ENCODE peak calls at places on chromosome 19, in seven cellular contexts. W, U, L, A, Y, H and Z are unnamed samples.

GRCh38 chr19:38741670-38742069 is 2.6 kb downstream of the CAPN12 start:
- DNase-seq in L (no peak), Y (no peak), W (no peak), H (no peak), U (no peak), A (no peak), Z (no peak)

GRCh38 chr19:55640043-55640576 is 692 bp upstream of the ZNF580 start:
- DNase-seq in H (peak), L (peak), W (peak), Y (no peak), A (peak), U (peak), Z (peak)

GRCh38 chr19:8355631-8356402 is 8.1 kb upstream of the ANGPTL4 start:
- DNase-seq in A (no peak), W (no peak), Y (peak), L (no peak), H (peak), U (no peak), Z (no peak)

GRCh38 chr19:11390359-11390758 is 6.2 kb upstream of the EPOR start:
- DNase-seq in L (no peak), Y (no peak), A (no peak), W (no peak), U (no peak), H (no peak), Z (no peak)

GRCh38 chr19:17052439-17052838 is 22.8 kb downstream of the HAUS8 start:
- DNase-seq in A (peak), W (peak), Y (peak), U (peak), H (peak), L (no peak), Z (no peak)

GRCh38 chr19:3950871-3951861 is 18.3 kb downstream of the NMRK2 start:
- DNase-seq in A (no peak), L (no peak), H (no peak), Y (no peak), U (no peak), W (no peak), Z (no peak)

GRCh38 chr19:6041991-6042421 is 64.1 kb upstream of the RANBP3 start:
- DNase-seq in U (no peak), H (no peak), Y (no peak), A (no peak), W (no peak), L (no peak), Z (no peak)

GRCh38 chr19:6372594-6373095 is at the start of gene ALKBH7:
- DNase-seq in W (peak), H (peak), A (peak), L (peak), U (peak), Y (peak), Z (peak)

GRCh38 chr19:47230122-47230920 is 678 bp downstream of the BBC3 start:
- DNase-seq in L (no peak), H (peak), A (peak), U (peak), Y (peak), W (peak), Z (peak)

GRCh38 chr19:46373573-46374359 is 26.9 kb downstream of the PPP5C start:
- DNase-seq in W (peak), H (peak), Y (peak), L (no peak), U (no peak), A (no peak), Z (no peak)

GRCh38 chr19:38386300-38386967 is 1.4 kb downstream of the GGN start:
- DNase-seq in L (no peak), W (peak), U (no peak), A (no peak), H (no peak), Y (no peak), Z (no peak)

GRCh38 chr19:42366676-42367075 is 23.4 kb downstream of the CNFN start:
- DNase-seq in L (no peak), U (no peak), A (no peak), Y (no peak), H (no peak), W (no peak), Z (no peak)

GRCh38 chr19:54173951-54174817 is 1.2 kb upstream of the TMC4 start:
- DNase-seq in U (no peak), A (no peak), Y (no peak), H (no peak), W (no peak), L (no peak), Z (no peak)

GRCh38 chr19:46861691-46862503 is 1.1 kb downstream of the ARHGAP35 start:
- DNase-seq in A (no peak), L (no peak), W (peak), Y (peak), U (no peak), H (peak), Z (no peak)

GRCh38 chr19:12769689-12770088 is 5.7 kb downstream of the HOOK2 start:
- DNase-seq in U (no peak), Y (no peak), W (peak), H (no peak), L (peak), A (no peak), Z (peak)

GRCh38 chr19:39865186-39865585 is 19.0 kb upstream of the FBL start:
- DNase-seq in A (no peak), W (no peak), H (no peak), U (no peak), L (no peak), Y (no peak), Z (no peak)

GRCh38 chr19:8081569-8082550 is 29.3 kb downstream of the CCL25 start:
- DNase-seq in L (no peak), A (no peak), H (no peak), U (no peak), W (no peak), Y (no peak), Z (no peak)

GRCh38 chr19:38736413-38737280 is 7.6 kb downstream of the CAPN12 start:
- DNase-seq in H (peak), A (no peak), L (peak), Y (peak), W (peak), U (no peak), Z (peak)

GRCh38 chr19:57302020-57302465 is 18.2 kb upstream of the ZNF543 start:
- DNase-seq in L (no peak), H (no peak), U (no peak), A (no peak), W (no peak), Y (no peak), Z (no peak)

GRCh38 chr19:46014534-46014933 is 8.3 kb downstream of the PGLYRP1 start:
- DNase-seq in Y (peak), H (no peak), U (no peak), L (no peak), W (no peak), A (no peak), Z (no peak)

GRCh38 chr19:38547446-38547845 is 70.3 kb downstream of the MAP4K1 start:
- DNase-seq in U (peak), A (no peak), L (no peak), H (no peak), Y (no peak), W (no peak), Z (no peak)

GRCh38 chr19:48111280-48111679 is 663 bp upstream of the PLA2G4C start:
- DNase-seq in W (peak), L (no peak), U (no peak), A (no peak), Y (no peak), H (peak), Z (no peak)

GRCh38 chr19:29105629-29106352 is 107.2 kb downstream of the UQCRFS1 start:
- DNase-seq in Y (no peak), H (no peak), L (no peak), W (no peak), U (no peak), A (no peak), Z (no peak)

GRCh38 chr19:42440357-42441046 is 2.2 kb downstream of the CXCL17 start:
- DNase-seq in H (peak), Y (peak), A (peak), L (peak), W (peak), U (peak), Z (peak)

GRCh38 chr19:32924200-32924599 is 47.6 kb downstream of the CEP89 start:
- DNase-seq in Y (peak), U (no peak), W (no peak), L (no peak), H (no peak), A (no peak), Z (no peak)

GRCh38 chr19:51327066-51327985 is 14.6 kb downstream of the VSIG10L start:
- DNase-seq in U (no peak), W (peak), H (no peak), Y (no peak), A (no peak), L (peak), Z (peak)

GRCh38 chr19:16625183-16625958 is 2.6 kb downstream of the MED26 start:
- DNase-seq in Y (no peak), W (no peak), H (no peak), U (no peak), A (no peak), L (no peak), Z (no peak)

GRCh38 chr19:15780595-15781418 is 6.7 kb upstream of the OR10H5 start:
- DNase-seq in L (no peak), W (no peak), A (no peak), Y (peak), H (no peak), U (peak), Z (no peak)